ENCODE peak calls at places on chromosome 13, in four cellular contexts. W is K562, Z is HL-60, I is GM12878. R is an unnamed sample.

GRCh38 chr13:50531917-50532899 is 311.3 kb downstream of the DLEU7 start:
- DNase-seq in W (no peak), Z (no peak), I (no peak), R (no peak)

GRCh38 chr13:94640676-94641075 is 39.0 kb downstream of the GPR180 start:
- DNase-seq in W (no peak), Z (no peak), I (no peak), R (no peak)

GRCh38 chr13:48808689-48809088 is 155.0 kb downstream of the CYSLTR2 start:
- DNase-seq in W (peak; percentile 11), Z (no peak), I (no peak), R (no peak)

GRCh38 chr13:53001444-53001843 is 27.2 kb upstream of the OLFM4 start:
- DNase-seq in W (no peak), Z (no peak), I (no peak), R (no peak)

GRCh38 chr13:98741741-98742435 is 10.6 kb downstream of the SLC15A1 start:
- DNase-seq in W (no peak), Z (no peak), I (no peak), R (no peak)

GRCh38 chr13:40139896-40140520 is 484.5 kb downstream of the COG6 start:
- DNase-seq in W (no peak), Z (no peak), I (no peak), R (no peak)

GRCh38 chr13:29569253-29570057 is 26.0 kb downstream of the SLC7A1 start:
- DNase-seq in W (no peak), Z (no peak), I (no peak), R (no peak)

GRCh38 chr13:33186851-33187250 is 98.7 kb downstream of the STARD13 start:
- DNase-seq in W (no peak), Z (peak; percentile 14), I (no peak), R (no peak)

GRCh38 chr13:99417821-99418662 is 83.2 kb upstream of the TM9SF2 start:
- DNase-seq in W (no peak), Z (no peak), I (no peak), R (no peak)

GRCh38 chr13:95153647-95154405 is 147.4 kb downstream of the ABCC4 start:
- DNase-seq in W (no peak), Z (no peak), I (no peak), R (no peak)

GRCh38 chr13:51026016-51026415 is 85.1 kb downstream of the C13orf42 start:
- DNase-seq in W (no peak), Z (no peak), I (no peak), R (no peak)

GRCh38 chr13:114019367-114019766 is 45.5 kb upstream of the C13orf46 start:
- DNase-seq in W (peak; percentile 84), Z (no peak), I (no peak), R (peak; percentile 67)

GRCh38 chr13:76991432-76991795 is 467 bp upstream of the CLN5 start:
- DNase-seq in W (no peak), Z (no peak), I (peak; percentile 35), R (no peak)

GRCh38 chr13:79516590-79516989 is 35.6 kb downstream of the NDFIP2 start:
- DNase-seq in W (no peak), Z (no peak), I (no peak), R (no peak)

GRCh38 chr13:38758278-38758677 is 71.4 kb downstream of the FREM2 start:
- DNase-seq in W (no peak), Z (no peak), I (no peak), R (no peak)

GRCh38 chr13:46171223-46171622 is 10.8 kb downstream of the LCP1 start:
- DNase-seq in W (no peak), Z (peak; percentile 27), I (no peak), R (no peak)

GRCh38 chr13:39676315-39676876 is 20.9 kb downstream of the COG6 start:
- DNase-seq in W (no peak), Z (no peak), I (no peak), R (no peak)

GRCh38 chr13:56586966-56587365 is 553.8 kb upstream of the PRR20A start:
- DNase-seq in W (no peak), Z (no peak), I (no peak), R (no peak)

GRCh38 chr13:47017476-47017875 is 120.6 kb upstream of the HTR2A start:
- DNase-seq in W (no peak), Z (no peak), I (no peak), R (no peak)

GRCh38 chr13:46382224-46382623 is 4.8 kb downstream of the RUBCNL start:
- DNase-seq in W (no peak), Z (no peak), I (no peak), R (no peak)

GRCh38 chr13:102838982-102839381 is 6.8 kb upstream of the ERCC5 start:
- DNase-seq in W (no peak), Z (no peak), I (no peak), R (no peak)

GRCh38 chr13:102838273-102838672 is 7.6 kb upstream of the ERCC5 start:
- DNase-seq in W (no peak), Z (no peak), I (no peak), R (no peak)

GRCh38 chr13:102830646-102831045 is 15.2 kb upstream of the ERCC5 start:
- DNase-seq in W (no peak), Z (no peak), I (no peak), R (no peak)

GRCh38 chr13:102839462-102839861 is 6.4 kb upstream of the ERCC5 start:
- DNase-seq in W (no peak), Z (no peak), I (no peak), R (no peak)

DNA sequence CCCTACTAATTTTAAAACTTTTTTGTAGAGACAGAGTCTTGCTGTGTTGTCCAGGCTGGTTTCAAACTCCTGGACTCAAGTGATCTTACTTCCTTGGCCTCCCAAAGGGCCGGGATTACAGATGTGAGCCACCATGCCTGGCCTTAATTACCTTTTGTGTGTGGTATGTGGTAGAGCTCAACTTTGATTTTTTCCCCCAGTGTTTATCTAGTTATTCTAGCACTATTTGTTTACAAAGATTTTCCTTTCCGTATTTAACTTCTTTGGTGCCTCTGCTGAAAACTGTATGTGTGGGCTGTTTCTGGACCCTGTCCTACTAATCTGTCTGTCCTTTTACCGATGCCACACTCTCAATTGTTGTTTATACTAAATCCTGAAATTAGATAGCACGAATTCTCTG is 9.4 kb upstream of the ERCC5 start:
- DNase-seq in W (no peak), Z (no peak), I (no peak), R (no peak)
- TF ChIP-seq SPI1 in W (no peak), Z (no peak), I (no peak), R (no peak)

GRCh38 chr13:74203576-74203975 is 69.4 kb upstream of the KLF12 start:
- DNase-seq in W (no peak), Z (no peak), I (no peak), R (no peak)
- TF ChIP-seq SPI1 in W (no peak), Z (no peak), I (no peak), R (no peak)

GRCh38 chr13:19075418-19075817 is 106.2 kb downstream of the TUBA3C start:
- DNase-seq in W (no peak), Z (no peak), I (no peak), R (no peak)
- TF ChIP-seq SPI1 in W (no peak), Z (no peak), I (no peak), R (no peak)

DNA sequence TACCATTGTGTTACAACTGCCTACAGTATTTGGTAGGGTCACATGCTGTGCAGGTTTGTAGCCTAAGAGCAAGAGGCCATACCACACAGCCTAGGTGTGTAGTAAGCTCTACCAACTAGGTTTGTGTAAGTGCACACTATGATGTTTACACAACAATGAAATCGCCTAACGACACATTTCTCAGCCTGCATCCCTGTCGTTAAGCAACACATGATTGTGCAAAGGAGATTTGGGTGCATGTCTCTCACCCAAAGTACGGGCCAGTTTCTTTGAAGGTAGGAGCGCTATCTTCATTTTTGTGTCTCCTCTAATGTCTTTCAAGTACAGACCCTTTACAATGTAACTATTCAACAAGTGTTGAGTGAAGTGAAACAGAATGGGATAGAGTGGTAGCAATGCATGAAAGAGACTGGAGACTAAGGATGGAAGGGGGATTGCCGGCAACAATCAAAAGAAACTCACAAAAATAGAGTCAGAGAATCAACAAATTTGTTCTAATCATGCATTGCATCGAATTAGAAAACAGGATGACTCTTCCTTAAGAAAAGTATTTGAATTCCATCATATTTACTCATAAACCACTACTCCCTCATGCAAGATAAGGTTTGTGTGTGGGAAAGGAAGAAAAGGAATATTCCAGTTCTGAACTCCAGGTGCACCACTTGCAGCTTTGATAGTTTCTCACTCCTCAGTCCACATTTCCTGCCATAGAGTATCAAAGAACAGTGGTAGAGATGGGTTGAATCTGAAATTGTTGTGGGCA is 60.2 kb upstream of the TNFRSF19 start:
- DNase-seq in W (no peak), Z (no peak), I (no peak), R (no peak)
- TF ChIP-seq SPI1 in W (no peak), Z (no peak), I (no peak), R (no peak)

DNA sequence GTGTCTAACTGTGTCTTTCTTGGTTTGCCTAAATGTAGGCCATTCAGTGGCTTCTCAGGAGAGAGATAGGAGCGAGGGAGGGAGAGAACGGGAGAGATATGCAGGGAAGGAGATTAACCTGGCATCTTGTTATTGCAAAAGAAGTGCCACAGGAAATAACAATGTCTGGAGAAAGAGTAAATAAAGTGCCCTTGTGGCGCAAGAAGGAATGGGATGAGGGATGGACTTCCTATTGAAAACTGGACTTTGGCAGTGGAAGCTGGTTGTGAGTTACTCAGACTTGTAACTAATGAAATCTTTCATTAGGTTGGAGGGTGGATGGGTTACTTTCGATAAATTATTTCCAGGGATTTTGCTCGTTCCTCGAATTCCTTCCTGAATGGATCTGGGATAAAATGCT is 136.1 kb downstream of the LACC1 start:
- DNase-seq in W (no peak), Z (no peak), I (no peak), R (no peak)
- TF ChIP-seq SPI1 in W (no peak), Z (no peak), I (no peak), R (no peak)

GRCh38 chr13:26561636-26562537 is 4.4 kb downstream of the WASF3 start:
- DNase-seq in W (no peak), Z (no peak), I (no peak), R (no peak)

GRCh38 chr13:26558912-26559485 is 1.5 kb downstream of the WASF3 start:
- DNase-seq in W (no peak), Z (no peak), I (no peak), R (no peak)

GRCh38 chr13:26560456-26560855 is 3.0 kb downstream of the WASF3 start:
- DNase-seq in W (no peak), Z (no peak), I (no peak), R (no peak)

GRCh38 chr13:26563713-26564112 is 6.2 kb downstream of the WASF3 start:
- DNase-seq in W (no peak), Z (no peak), I (no peak), R (no peak)

DNA sequence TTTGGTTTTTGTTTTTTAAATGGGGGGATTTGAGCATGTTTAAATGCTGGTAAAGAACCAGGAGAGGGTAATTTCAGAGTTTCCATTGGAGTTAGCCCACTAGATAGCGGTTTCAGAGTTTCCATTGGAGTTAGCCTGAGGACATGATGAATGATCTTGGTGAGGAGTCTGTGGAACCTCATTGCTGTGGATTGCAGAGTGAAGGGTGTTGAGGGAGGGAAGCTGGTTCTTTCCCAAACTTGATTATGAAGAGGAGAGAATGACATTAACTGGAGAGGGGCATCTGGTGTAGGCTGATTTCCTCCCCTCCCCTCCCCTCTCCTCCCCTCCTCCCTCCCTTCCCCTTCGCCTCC is 5.0 kb downstream of the WASF3 start:
- DNase-seq in W (no peak), Z (no peak), I (no peak), R (no peak)
- TF ChIP-seq SPI1 in W (no peak), Z (no peak), I (no peak), R (no peak)

GRCh38 chr13:84653915-84654534 is 771.8 kb upstream of the SLITRK1 start:
- DNase-seq in W (no peak), Z (no peak), I (no peak), R (no peak)

GRCh38 chr13:84658881-84659661 is 776.8 kb upstream of the SLITRK1 start:
- DNase-seq in W (no peak), Z (no peak), I (no peak), R (no peak)

GRCh38 chr13:84654654-84655244 is 772.5 kb upstream of the SLITRK1 start:
- DNase-seq in W (no peak), Z (no peak), I (no peak), R (no peak)

GRCh38 chr13:84651288-84651687 is 769.0 kb upstream of the SLITRK1 start:
- DNase-seq in W (no peak), Z (no peak), I (no peak), R (no peak)

GRCh38 chr13:84655677-84656076 is 773.4 kb upstream of the SLITRK1 start:
- DNase-seq in W (no peak), Z (no peak), I (no peak), R (no peak)
- TF ChIP-seq SPI1 in W (no peak), Z (no peak), I (no peak), R (no peak)

R was measured in GM12891.